ENCODE peak calls at places on chromosome 19, in ten cellular contexts. One of them, this sample, is unnamed.
A peak's percentile ranks its signal among the peaks of the same experiment; 100 is the strongest.

GRCh38 chr19:41801682-41802317 is 5.4 kb downstream of the CEACAM3 start:
- DNase-seq in mesothelial cell of epicardium: no peak
- DNase-seq in type B pancreatic cell: no peak
- DNase-seq in heart left ventricle: no peak
- DNase-seq in WTC11: no peak
- DNase-seq in AG09319: no peak
- DNase-seq in osteoblast: no peak
- DNase-seq in cardiac muscle cell: no peak
- DNase-seq in B cell: no peak
- DNase-seq in fibroblast of the aortic adventitia: no peak
- DNase-seq in this sample: no peak

GRCh38 chr19:42121666-42122069 is 10.6 kb downstream of the POU2F2 start:
- DNase-seq in mesothelial cell of epicardium: no peak
- DNase-seq in fibroblast of the aortic adventitia: peak; percentile 72
- DNase-seq in B cell: peak; percentile 91
- DNase-seq in heart left ventricle: peak; percentile 67
- DNase-seq in AG09319: no peak
- DNase-seq in osteoblast: peak; percentile 99
- DNase-seq in type B pancreatic cell: no peak
- DNase-seq in WTC11: peak; percentile 36
- DNase-seq in cardiac muscle cell: peak; percentile 78
- DNase-seq in this sample: peak; percentile 82

GRCh38 chr19:41294393-41294792 is 15.6 kb upstream of the CCDC97 start:
- DNase-seq in B cell: no peak
- DNase-seq in osteoblast: no peak
- DNase-seq in mesothelial cell of epicardium: no peak
- DNase-seq in AG09319: no peak
- DNase-seq in type B pancreatic cell: no peak
- DNase-seq in heart left ventricle: no peak
- DNase-seq in WTC11: no peak
- DNase-seq in cardiac muscle cell: no peak
- DNase-seq in fibroblast of the aortic adventitia: no peak
- DNase-seq in this sample: no peak

GRCh38 chr19:35724560-35724959 is 6.8 kb downstream of the KMT2B start:
- DNase-seq in type B pancreatic cell: no peak
- DNase-seq in AG09319: no peak
- DNase-seq in mesothelial cell of epicardium: no peak
- DNase-seq in cardiac muscle cell: no peak
- DNase-seq in WTC11: no peak
- DNase-seq in B cell: no peak
- DNase-seq in fibroblast of the aortic adventitia: no peak
- DNase-seq in osteoblast: peak; percentile 66
- DNase-seq in heart left ventricle: no peak
- DNase-seq in this sample: no peak

GRCh38 chr19:4636151-4636717 is 3.1 kb upstream of the TNFAIP8L1 start:
- DNase-seq in fibroblast of the aortic adventitia: peak; percentile 37
- DNase-seq in osteoblast: peak; percentile 97
- DNase-seq in cardiac muscle cell: peak; percentile 71
- DNase-seq in mesothelial cell of epicardium: peak; percentile 93
- DNase-seq in heart left ventricle: peak; percentile 65
- DNase-seq in B cell: peak; percentile 72
- DNase-seq in AG09319: peak; percentile 12
- DNase-seq in WTC11: peak; percentile 85
- DNase-seq in type B pancreatic cell: peak; percentile 86
- DNase-seq in this sample: peak; percentile 85

GRCh38 chr19:49887653-49888477 is 8.8 kb downstream of the IL4I1 start:
- DNase-seq in type B pancreatic cell: no peak
- DNase-seq in heart left ventricle: no peak
- DNase-seq in B cell: no peak
- DNase-seq in WTC11: no peak
- DNase-seq in mesothelial cell of epicardium: no peak
- DNase-seq in AG09319: no peak
- DNase-seq in fibroblast of the aortic adventitia: no peak
- DNase-seq in cardiac muscle cell: no peak
- DNase-seq in osteoblast: no peak
- DNase-seq in this sample: no peak

GRCh38 chr19:2327773-2328400 is 499 bp downstream of the LSM7 start:
- DNase-seq in WTC11: no peak
- DNase-seq in cardiac muscle cell: peak; percentile 85
- DNase-seq in mesothelial cell of epicardium: no peak
- DNase-seq in type B pancreatic cell: no peak
- DNase-seq in B cell: peak; percentile 73
- DNase-seq in osteoblast: peak; percentile 96
- DNase-seq in AG09319: peak; percentile 46
- DNase-seq in fibroblast of the aortic adventitia: peak; percentile 66
- DNase-seq in heart left ventricle: no peak
- DNase-seq in this sample: peak; percentile 89

GRCh38 chr19:48724796-48725753 is 5.5 kb upstream of the MAMSTR start:
- DNase-seq in osteoblast: peak; percentile 97
- DNase-seq in cardiac muscle cell: peak; percentile 98
- DNase-seq in fibroblast of the aortic adventitia: peak; percentile 97
- DNase-seq in AG09319: no peak
- DNase-seq in mesothelial cell of epicardium: peak; percentile 57
- DNase-seq in heart left ventricle: peak; percentile 83
- DNase-seq in B cell: peak; percentile 49
- DNase-seq in type B pancreatic cell: no peak
- DNase-seq in WTC11: no peak
- DNase-seq in this sample: peak; percentile 81

GRCh38 chr19:23401086-23401485 is 5.8 kb upstream of the ZNF91 start:
- DNase-seq in type B pancreatic cell: no peak
- DNase-seq in mesothelial cell of epicardium: no peak
- DNase-seq in B cell: no peak
- DNase-seq in cardiac muscle cell: no peak
- DNase-seq in fibroblast of the aortic adventitia: no peak
- DNase-seq in osteoblast: no peak
- DNase-seq in WTC11: no peak
- DNase-seq in AG09319: no peak
- DNase-seq in heart left ventricle: no peak
- DNase-seq in this sample: no peak

GRCh38 chr19:2049741-2050348 is 1.2 kb downstream of the MKNK2 start:
- DNase-seq in AG09319: no peak
- DNase-seq in osteoblast: peak; percentile 97
- DNase-seq in fibroblast of the aortic adventitia: peak; percentile 71
- DNase-seq in heart left ventricle: peak; percentile 79
- DNase-seq in type B pancreatic cell: no peak
- DNase-seq in WTC11: no peak
- DNase-seq in cardiac muscle cell: peak; percentile 70
- DNase-seq in mesothelial cell of epicardium: no peak
- DNase-seq in B cell: peak; percentile 94
- DNase-seq in this sample: peak; percentile 77

GRCh38 chr19:13576726-13577125 is 70.4 kb upstream of the CACNA1A start:
- DNase-seq in type B pancreatic cell: no peak
- DNase-seq in B cell: no peak
- DNase-seq in mesothelial cell of epicardium: no peak
- DNase-seq in AG09319: no peak
- DNase-seq in heart left ventricle: no peak
- DNase-seq in osteoblast: no peak
- DNase-seq in fibroblast of the aortic adventitia: no peak
- DNase-seq in WTC11: no peak
- DNase-seq in cardiac muscle cell: no peak
- DNase-seq in this sample: no peak

GRCh38 chr19:13573268-13573667 is 67.0 kb upstream of the CACNA1A start:
- DNase-seq in B cell: no peak
- DNase-seq in fibroblast of the aortic adventitia: no peak
- DNase-seq in osteoblast: peak; percentile 27
- DNase-seq in mesothelial cell of epicardium: no peak
- DNase-seq in heart left ventricle: no peak
- DNase-seq in AG09319: no peak
- DNase-seq in type B pancreatic cell: no peak
- DNase-seq in WTC11: peak; percentile 41
- DNase-seq in cardiac muscle cell: no peak
- DNase-seq in this sample: no peak

GRCh38 chr19:13579388-13580060 is 73.2 kb upstream of the CACNA1A start:
- DNase-seq in WTC11: no peak
- DNase-seq in fibroblast of the aortic adventitia: peak; percentile 93
- DNase-seq in cardiac muscle cell: peak; percentile 15
- DNase-seq in B cell: no peak
- DNase-seq in mesothelial cell of epicardium: no peak
- DNase-seq in AG09319: no peak
- DNase-seq in osteoblast: peak; percentile 91
- DNase-seq in type B pancreatic cell: no peak
- DNase-seq in heart left ventricle: no peak
- DNase-seq in this sample: no peak

DNA sequence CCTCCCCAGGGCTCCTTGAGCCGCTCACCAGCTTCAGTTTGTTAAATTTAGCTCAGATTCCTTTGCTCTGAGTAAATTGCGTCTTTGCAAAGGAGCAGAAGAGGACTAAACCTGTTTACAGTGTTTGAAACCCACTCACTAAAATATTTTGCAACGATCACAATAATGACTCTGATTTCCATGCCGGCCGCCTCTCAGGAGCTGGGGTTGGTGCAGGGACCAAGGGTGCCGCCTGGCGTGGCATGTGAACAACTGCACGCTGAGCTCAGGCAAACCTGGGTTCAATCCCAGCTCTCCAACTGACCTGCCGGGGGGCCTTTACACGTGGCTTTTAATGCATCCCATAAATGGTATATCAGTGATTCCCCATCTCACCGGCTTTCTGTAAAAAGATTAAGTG is 68.7 kb upstream of the CACNA1A start:
- DNase-seq in fibroblast of the aortic adventitia: peak; percentile 21
- DNase-seq in WTC11: peak; percentile 47
- DNase-seq in osteoblast: peak; percentile 71
- DNase-seq in heart left ventricle: no peak
- DNase-seq in cardiac muscle cell: peak; percentile 34
- DNase-seq in mesothelial cell of epicardium: no peak
- DNase-seq in type B pancreatic cell: no peak
- DNase-seq in AG09319: no peak
- DNase-seq in B cell: no peak
- DNase-seq in this sample: no peak
- TF ChIP-seq CTCF in fibroblast of the aortic adventitia: peak; percentile 51
- TF ChIP-seq CTCF in WTC11: no peak
- TF ChIP-seq CTCF in osteoblast: peak; percentile 56
- TF ChIP-seq CTCF in heart left ventricle: no peak
- TF ChIP-seq CTCF in cardiac muscle cell: peak; percentile 48
- TF ChIP-seq CTCF in mesothelial cell of epicardium: no peak
- TF ChIP-seq CTCF in type B pancreatic cell: peak; percentile 58
- TF ChIP-seq CTCF in AG09319: peak; percentile 48
- TF ChIP-seq CTCF in B cell: no peak
- TF ChIP-seq CTCF in this sample: no peak

GRCh38 chr19:8158411-8159074 is 9.2 kb upstream of the FBN3 start:
- DNase-seq in AG09319: peak; percentile 36
- DNase-seq in B cell: peak; percentile 79
- DNase-seq in mesothelial cell of epicardium: no peak
- DNase-seq in cardiac muscle cell: peak; percentile 92
- DNase-seq in fibroblast of the aortic adventitia: peak; percentile 88
- DNase-seq in osteoblast: peak; percentile 83
- DNase-seq in heart left ventricle: peak; percentile 45
- DNase-seq in type B pancreatic cell: no peak
- DNase-seq in WTC11: peak; percentile 47
- DNase-seq in this sample: peak; percentile 86
- TF ChIP-seq CTCF in AG09319: peak; percentile 56
- TF ChIP-seq CTCF in B cell: peak; percentile 82
- TF ChIP-seq CTCF in mesothelial cell of epicardium: peak; percentile 48
- TF ChIP-seq CTCF in cardiac muscle cell: peak; percentile 67
- TF ChIP-seq CTCF in fibroblast of the aortic adventitia: peak; percentile 65
- TF ChIP-seq CTCF in osteoblast: peak; percentile 68
- TF ChIP-seq CTCF in heart left ventricle: peak; percentile 79
- TF ChIP-seq CTCF in type B pancreatic cell: peak; percentile 86
- TF ChIP-seq CTCF in WTC11: peak; percentile 57
- TF ChIP-seq CTCF in this sample: peak; percentile 29

DNA sequence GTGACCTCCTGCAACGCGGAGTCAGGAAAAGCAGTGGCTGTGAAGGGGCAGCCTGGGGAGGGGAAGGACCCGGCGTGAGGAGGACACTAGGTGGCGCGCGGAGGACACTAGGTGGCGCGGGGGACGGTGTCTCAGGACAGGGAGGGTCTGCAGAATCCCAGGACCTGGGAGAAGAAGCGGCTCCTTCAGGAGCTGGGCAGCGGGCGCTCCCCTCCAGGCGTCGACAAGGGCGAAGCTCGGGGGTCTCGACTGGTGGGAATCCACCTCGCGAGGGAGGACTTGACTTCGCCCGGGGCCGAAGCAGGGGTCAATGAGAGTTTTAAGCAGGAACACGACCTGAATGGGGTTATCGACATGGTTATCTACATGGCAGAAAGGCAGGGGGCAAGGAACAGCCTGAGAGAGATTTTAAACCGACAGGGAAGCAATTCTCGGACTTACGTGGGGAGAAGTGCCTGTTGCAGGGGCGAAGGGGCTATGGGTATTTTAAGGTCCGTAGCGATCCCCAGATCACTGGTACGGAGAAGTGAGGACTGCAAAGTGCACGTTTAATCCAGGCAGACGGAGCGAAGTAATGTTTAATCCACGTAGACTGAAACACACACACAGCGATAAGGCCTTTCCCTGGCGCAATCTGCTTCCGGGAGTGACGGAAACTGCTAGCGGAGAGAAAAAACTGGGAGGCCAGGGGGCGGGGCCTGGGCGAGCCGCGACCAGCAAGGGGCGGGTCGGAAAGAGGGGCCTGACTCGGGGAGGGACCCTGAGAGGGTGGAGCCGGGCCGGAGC is at the start of gene ZNF616:
- DNase-seq in heart left ventricle: peak; percentile 99
- DNase-seq in type B pancreatic cell: peak; percentile 98
- DNase-seq in mesothelial cell of epicardium: peak; percentile 98
- DNase-seq in B cell: peak; percentile 94
- DNase-seq in cardiac muscle cell: peak; percentile 98
- DNase-seq in osteoblast: peak; percentile 97
- DNase-seq in AG09319: peak; percentile 82
- DNase-seq in fibroblast of the aortic adventitia: peak; percentile 94
- DNase-seq in WTC11: peak; percentile 99
- DNase-seq in this sample: peak; percentile 94
- TF ChIP-seq CTCF in heart left ventricle: peak; percentile 66
- TF ChIP-seq CTCF in type B pancreatic cell: peak; percentile 80
- TF ChIP-seq CTCF in mesothelial cell of epicardium: peak; percentile 46
- TF ChIP-seq CTCF in B cell: peak; percentile 86
- TF ChIP-seq CTCF in cardiac muscle cell: peak; percentile 77
- TF ChIP-seq CTCF in osteoblast: peak; percentile 68
- TF ChIP-seq CTCF in AG09319: peak; percentile 84
- TF ChIP-seq CTCF in fibroblast of the aortic adventitia: peak; percentile 74
- TF ChIP-seq CTCF in WTC11: peak; percentile 49
- TF ChIP-seq CTCF in this sample: peak; percentile 92

DNA sequence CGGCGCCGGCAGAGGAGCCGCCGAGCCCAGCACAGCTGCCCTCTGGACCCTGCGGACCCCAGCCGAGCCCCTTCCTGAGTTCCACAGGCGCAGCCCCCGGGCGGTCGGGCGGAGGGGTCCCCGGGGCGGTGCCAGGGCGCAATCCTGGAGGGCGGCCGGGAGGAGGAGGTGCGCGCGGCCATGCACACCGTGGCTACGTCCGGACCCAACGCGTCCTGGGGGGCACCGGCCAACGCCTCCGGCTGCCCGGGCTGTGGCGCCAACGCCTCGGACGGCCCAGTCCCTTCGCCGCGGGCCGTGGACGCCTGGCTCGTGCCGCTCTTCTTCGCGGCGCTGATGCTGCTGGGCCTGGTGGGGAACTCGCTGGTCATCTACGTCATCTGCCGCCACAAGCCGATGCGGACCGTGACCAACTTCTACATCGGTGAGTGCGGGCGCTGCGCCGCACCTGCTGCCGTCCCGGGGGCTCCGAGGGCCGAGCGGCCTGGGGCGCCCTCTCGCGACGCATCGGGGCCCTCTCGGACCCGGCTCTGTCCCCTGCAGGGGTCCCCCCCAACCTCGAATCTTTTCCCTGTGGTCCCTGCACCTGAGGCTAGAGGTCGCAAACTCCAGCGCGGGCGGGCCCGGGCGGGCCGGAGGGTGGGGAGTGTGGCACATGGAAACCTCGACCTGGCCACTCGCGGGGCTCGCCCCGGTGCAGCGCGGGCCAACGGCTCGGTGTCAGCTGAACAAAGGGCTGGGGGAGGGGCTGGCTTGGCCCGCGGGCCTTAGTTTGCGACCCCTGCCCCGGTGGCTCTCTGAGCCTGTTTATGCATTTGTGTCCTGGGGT is at the start of gene KISS1R:
- DNase-seq in WTC11: peak; percentile 87
- DNase-seq in mesothelial cell of epicardium: no peak
- DNase-seq in heart left ventricle: no peak
- DNase-seq in osteoblast: peak; percentile 93
- DNase-seq in type B pancreatic cell: peak; percentile 71
- DNase-seq in AG09319: no peak
- DNase-seq in cardiac muscle cell: no peak
- DNase-seq in fibroblast of the aortic adventitia: peak; percentile 12
- DNase-seq in B cell: peak; percentile 82
- DNase-seq in this sample: peak; percentile 85
- TF ChIP-seq CTCF in WTC11: peak; percentile 35
- TF ChIP-seq CTCF in mesothelial cell of epicardium: no peak
- TF ChIP-seq CTCF in heart left ventricle: peak; percentile 39
- TF ChIP-seq CTCF in osteoblast: peak; percentile 20
- TF ChIP-seq CTCF in type B pancreatic cell: peak; percentile 71
- TF ChIP-seq CTCF in AG09319: peak; percentile 28
- TF ChIP-seq CTCF in cardiac muscle cell: peak; percentile 44
- TF ChIP-seq CTCF in fibroblast of the aortic adventitia: peak; percentile 27
- TF ChIP-seq CTCF in B cell: peak; percentile 79
- TF ChIP-seq CTCF in this sample: peak; percentile 68